ENCODE peak calls at places on chromosomes 6 and 20, in six cellular contexts. E, L, N, F, C and J are unnamed samples.

GRCh38 chr6:28866342-28867077 is 57.3 kb downstream of the TRIM27 start:
- DNase-seq in L (peak), N (no peak), E (peak), C (peak), F (peak), J (peak)

GRCh38 chr6:88246654-88247053 is 80.5 kb upstream of the CNR1 start:
- DNase-seq in N (no peak), E (no peak), C (no peak), F (no peak), L (no peak), J (no peak)

GRCh38 chr6:3026811-3027626 is 27.3 kb downstream of the NQO2 start:
- DNase-seq in L (peak), N (no peak), E (no peak), C (no peak), F (no peak), J (no peak)

GRCh38 chr20:6298049-6298448 is 175.2 kb upstream of the FERMT1 start:
- DNase-seq in F (no peak), E (no peak), C (no peak), L (no peak), N (no peak), J (no peak)

GRCh38 chr6:82877213-82878195 is 188.1 kb downstream of the UBE3D start:
- DNase-seq in L (no peak), C (no peak), E (no peak), N (peak), F (no peak), J (no peak)

GRCh38 chr6:89385846-89386245 is 26.2 kb downstream of the RRAGD start:
- DNase-seq in N (no peak), L (no peak), E (no peak), F (no peak), C (no peak), J (no peak)

GRCh38 chr20:32541917-32542615 is 43.1 kb downstream of the NOL4L start:
- DNase-seq in C (no peak), E (no peak), N (no peak), L (no peak), F (no peak), J (no peak)

GRCh38 chr6:157732416-157733161 is 90.5 kb upstream of the SNX9 start:
- DNase-seq in F (no peak), N (no peak), E (no peak), C (no peak), L (no peak), J (no peak)

GRCh38 chr6:140174509-140174908 is 800.1 kb upstream of the CITED2 start:
- DNase-seq in E (no peak), N (peak), F (no peak), L (no peak), C (no peak), J (no peak)

GRCh38 chr6:152368761-152369624 is 268.2 kb downstream of the SYNE1 start:
- DNase-seq in F (no peak), C (no peak), L (no peak), E (no peak), N (no peak), J (no peak)

GRCh38 chr6:52416629-52417151 is 3.5 kb upstream of the EFHC1 start:
- DNase-seq in L (no peak), F (no peak), E (no peak), N (peak), C (peak), J (no peak)

GRCh38 chr6:153059757-153060156 is 57.2 kb upstream of the MTRF1L start:
- DNase-seq in C (no peak), E (no peak), N (no peak), F (no peak), L (no peak), J (no peak)

GRCh38 chr6:5744497-5744896 is 262.2 kb downstream of the NRN1 start:
- DNase-seq in C (no peak), E (no peak), L (no peak), N (no peak), F (no peak), J (no peak)

GRCh38 chr20:45419188-45420091 is 3.5 kb downstream of the PIGT start:
- DNase-seq in F (peak), E (no peak), C (no peak), L (no peak), N (peak), J (peak)

GRCh38 chr6:156590482-156590881 is 186.7 kb upstream of the ARID1B start:
- DNase-seq in L (no peak), N (no peak), E (no peak), F (no peak), C (no peak), J (no peak)

GRCh38 chr20:44963325-44964215 is 2.7 kb upstream of the STK4 start:
- DNase-seq in L (no peak), E (no peak), C (no peak), N (no peak), F (no peak), J (no peak)

GRCh38 chr6:137283940-137284910 is 65.0 kb upstream of the IFNGR1 start:
- DNase-seq in F (no peak), L (no peak), E (no peak), C (no peak), N (peak), J (no peak)

GRCh38 chr6:166025149-166025898 is 142.3 kb downstream of the TBXT start:
- DNase-seq in N (no peak), F (no peak), C (no peak), E (no peak), L (no peak), J (no peak)

GRCh38 chr6:123841067-123841896 is 37.6 kb downstream of the NKAIN2 start:
- DNase-seq in L (no peak), F (no peak), N (no peak), E (no peak), C (no peak), J (no peak)

GRCh38 chr20:48800227-48800626 is 27.6 kb downstream of the PREX1 start:
- DNase-seq in E (no peak), L (no peak), C (no peak), F (no peak), N (no peak), J (no peak)

GRCh38 chr6:6057442-6058053 is 50.8 kb upstream of the NRN1 start:
- DNase-seq in E (no peak), L (no peak), F (no peak), N (no peak), C (peak), J (no peak)

GRCh38 chr6:26017567-26017966 is 55.0 kb downstream of the TRIM38 start:
- DNase-seq in N (peak), C (no peak), F (peak), L (peak), E (peak), J (peak)

GRCh38 chr20:44832724-44833123 is 22.4 kb upstream of the RIMS4 start:
- DNase-seq in L (no peak), E (no peak), N (no peak), F (no peak), C (no peak), J (no peak)

GRCh38 chr6:15061176-15061575 is 184.7 kb upstream of the JARID2 start:
- DNase-seq in C (no peak), N (no peak), F (no peak), L (no peak), E (no peak), J (no peak)

GRCh38 chr6:91476000-91476399 is 889.1 kb upstream of the MAP3K7 start:
- DNase-seq in E (no peak), C (peak), F (peak), L (no peak), N (peak), J (no peak)

GRCh38 chr6:136669299-136669699 is 119.1 kb upstream of the MAP7 start:
- DNase-seq in E (no peak), N (peak), F (no peak), C (peak), L (no peak), J (no peak)

GRCh38 chr6:167979436-167980090 is 17.9 kb upstream of the KIF25 start:
- DNase-seq in N (no peak), F (no peak), E (no peak), L (no peak), C (no peak), J (no peak)

GRCh38 chr6:50791900-50792508 is 26.7 kb upstream of the TFAP2B start:
- DNase-seq in F (no peak), N (no peak), L (no peak), E (no peak), C (peak), J (no peak)

GRCh38 chr6:105488521-105489212 is 85.8 kb upstream of the PREP start:
- DNase-seq in E (no peak), C (peak), F (peak), L (no peak), N (no peak), J (no peak)

GRCh38 chr6:85449818-85450577 is at the start of gene NT5E:
- DNase-seq in E (no peak), C (peak), L (no peak), F (peak), N (peak), J (peak)

GRCh38 chr6:32087574-32088486 is 21.3 kb downstream of the TNXB start:
- DNase-seq in L (peak), C (peak), N (peak), F (peak), E (peak), J (peak)

GRCh38 chr6:127855542-127856159 is 45.2 kb downstream of the THEMIS start:
- DNase-seq in F (no peak), E (no peak), L (peak), C (peak), N (no peak), J (no peak)

GRCh38 chr6:26025894-26026832 is 61.1 kb upstream of the HFE start:
- DNase-seq in F (peak), L (peak), C (peak), E (peak), N (peak), J (peak)

GRCh38 chr6:106918128-106918527 is 56.4 kb downstream of the CD24 start:
- DNase-seq in N (no peak), C (no peak), L (no peak), F (no peak), E (no peak), J (no peak)

GRCh38 chr20:18288748-18289705 is 700 bp downstream of the ZNF133 start:
- DNase-seq in C (peak), L (no peak), E (no peak), N (no peak), F (peak), J (peak)

GRCh38 chr6:160439751-160440150 is 91.6 kb downstream of the SLC22A3 start:
- DNase-seq in N (no peak), E (no peak), F (no peak), C (no peak), L (no peak), J (no peak)
- H3K27ac ChIP-seq in N (no peak), E (no peak), F (no peak), C (no peak), L (no peak), J (no peak)

GRCh38 chr6:146925846-146926245 is 278.4 kb upstream of the STXBP5 start:
- DNase-seq in C (no peak), N (no peak), E (no peak), L (no peak), F (no peak), J (no peak)
- H3K27ac ChIP-seq in C (no peak), N (no peak), E (no peak), L (no peak), F (no peak), J (no peak)

GRCh38 chr6:16322666-16323312 is 84.4 kb downstream of the GMPR start:
- DNase-seq in E (peak), L (peak), F (peak), N (no peak), C (peak), J (no peak)

GRCh38 chr6:16321341-16321710 is 82.9 kb downstream of the GMPR start:
- DNase-seq in F (no peak), L (no peak), N (no peak), E (no peak), C (no peak), J (no peak)

GRCh38 chr6:16319813-16320532 is 81.6 kb downstream of the GMPR start:
- DNase-seq in F (peak), C (peak), E (peak), N (peak), L (peak), J (peak)

GRCh38 chr6:16320533-16321340 is 82.3 kb downstream of the GMPR start:
- DNase-seq in F (no peak), C (peak), E (no peak), N (no peak), L (no peak), J (no peak)

GRCh38 chr6:16321826-16322225 is 83.4 kb downstream of the GMPR start:
- DNase-seq in E (no peak), N (no peak), L (no peak), F (no peak), C (no peak), J (no peak)
- H3K27ac ChIP-seq in E (peak), N (no peak), L (peak), F (no peak), C (no peak), J (no peak)

GRCh38 chr20:4966826-4967751 is 34.2 kb downstream of the SLC23A2 start:
- DNase-seq in N (no peak), F (no peak), C (no peak), L (no peak), E (no peak), J (no peak)

GRCh38 chr20:4957939-4958362 is 43.4 kb downstream of the SLC23A2 start:
- DNase-seq in N (no peak), F (no peak), E (no peak), C (no peak), L (no peak), J (no peak)

GRCh38 chr20:4959582-4959981 is 41.7 kb downstream of the SLC23A2 start:
- DNase-seq in C (no peak), F (no peak), L (no peak), E (no peak), N (no peak), J (no peak)

GRCh38 chr20:4961746-4962145 is 39.6 kb downstream of the SLC23A2 start:
- DNase-seq in E (no peak), C (peak), N (no peak), L (no peak), F (no peak), J (no peak)

DNA sequence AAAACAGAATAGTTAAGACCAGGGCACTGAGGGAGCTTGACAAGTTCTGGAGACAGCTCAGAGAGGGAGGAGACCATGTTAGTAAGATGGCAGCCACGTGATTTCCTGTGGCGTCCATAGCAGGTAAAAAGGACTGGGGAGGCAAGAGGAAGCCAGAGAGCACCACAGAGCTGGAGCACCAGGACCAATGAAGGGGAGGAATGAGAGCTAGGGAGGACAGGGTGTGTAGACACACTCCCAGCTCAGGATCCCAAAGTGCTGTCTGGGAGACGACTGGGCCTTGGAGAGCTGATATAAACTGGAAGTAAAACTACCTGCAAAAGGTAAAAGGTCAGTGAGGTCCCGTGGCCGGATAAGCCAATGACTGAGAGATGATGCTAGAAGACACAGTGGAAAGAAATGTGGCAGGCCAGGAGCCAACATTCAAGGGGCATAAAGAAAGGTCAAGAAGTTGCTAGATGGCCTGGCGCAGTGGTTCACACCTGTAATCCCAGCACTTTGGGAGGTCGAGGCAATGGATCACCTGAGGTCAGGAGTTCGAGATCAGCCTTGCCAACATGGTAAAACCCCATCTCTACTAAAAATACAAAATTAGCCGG is 39.0 kb downstream of the SLC23A2 start:
- DNase-seq in L (no peak), F (no peak), N (no peak), E (no peak), C (no peak), J (no peak)
- H3K27ac ChIP-seq in L (peak), F (no peak), N (no peak), E (peak), C (no peak), J (no peak)

GRCh38 chr20:39133205-39133604 is 171.1 kb downstream of the DHX35 start:
- DNase-seq in C (no peak), E (no peak), L (no peak), N (no peak), F (no peak), J (no peak)
- H3K27ac ChIP-seq in C (no peak), E (no peak), L (no peak), N (no peak), F (no peak), J (no peak)

GRCh38 chr6:138986578-138986977 is 1.5 kb downstream of the REPS1 start:
- DNase-seq in L (no peak), F (no peak), N (peak), E (no peak), C (no peak), J (no peak)

GRCh38 chr6:138987299-138987642 is 782 bp downstream of the REPS1 start:
- DNase-seq in N (no peak), L (no peak), E (peak), F (no peak), C (no peak), J (no peak)

GRCh38 chr6:138989098-138989983 is 1.3 kb upstream of the REPS1 start:
- DNase-seq in C (no peak), L (no peak), N (no peak), E (no peak), F (no peak), J (no peak)

GRCh38 chr6:138987643-138988468 is at the start of gene REPS1:
- DNase-seq in E (peak), L (peak), F (peak), C (peak), N (peak), J (peak)

DNA sequence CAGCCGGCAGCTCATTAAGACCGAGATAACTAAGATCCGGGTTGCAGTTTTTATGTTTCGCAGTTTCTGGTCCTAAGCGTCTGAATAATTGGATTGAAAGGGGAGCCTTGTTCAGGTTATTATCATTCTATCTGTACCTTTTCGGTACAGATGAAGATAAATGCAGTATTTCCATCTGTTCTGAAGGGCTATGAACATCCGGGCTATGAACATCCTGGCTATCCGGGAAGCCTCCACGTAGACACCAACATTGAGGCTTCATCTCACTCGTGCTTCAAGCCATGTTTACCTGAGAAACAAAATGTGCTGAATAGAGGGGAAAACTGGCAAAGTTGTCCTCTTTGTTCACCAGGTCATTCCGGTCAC is 399 bp upstream of the REPS1 start:
- DNase-seq in L (no peak), F (no peak), C (no peak), N (no peak), E (no peak), J (no peak)
- H3K27ac ChIP-seq in L (no peak), F (peak), C (peak), N (peak), E (peak), J (peak)

GRCh38 chr6:149261364-149261763 is 56.1 kb upstream of the TAB2 start:
- DNase-seq in L (no peak), F (no peak), C (no peak), E (no peak), N (no peak), J (no peak)
- H3K27ac ChIP-seq in L (no peak), F (no peak), C (no peak), E (peak), N (no peak), J (no peak)

DNA sequence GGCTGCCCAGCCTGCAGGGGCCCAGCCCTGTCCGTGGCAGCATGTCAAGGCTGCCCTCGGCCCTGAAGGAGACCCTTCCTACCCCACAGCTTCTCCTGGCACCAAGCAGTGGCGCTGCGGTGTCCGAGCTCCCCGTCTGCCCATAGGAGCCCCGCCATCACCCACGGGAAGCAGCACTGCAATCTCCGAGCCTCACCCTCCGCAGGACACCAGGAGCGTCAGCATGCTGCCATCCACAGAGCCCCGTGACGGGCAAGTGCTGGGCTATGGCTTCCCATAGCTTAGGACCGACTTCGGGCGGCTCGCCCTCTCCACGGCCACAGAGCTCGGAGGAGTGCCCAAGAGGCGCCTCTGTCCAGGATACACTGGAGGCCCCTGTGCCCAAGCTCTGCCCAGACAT is 25.1 kb downstream of the YTHDF1 start:
- DNase-seq in N (no peak), L (no peak), F (no peak), C (no peak), E (no peak), J (no peak)
- H3K27ac ChIP-seq in N (peak), L (no peak), F (no peak), C (no peak), E (no peak), J (no peak)

GRCh38 chr6:49522710-49523593 is 23.2 kb downstream of the GLYATL3 start:
- DNase-seq in C (peak), L (no peak), E (no peak), F (no peak), N (no peak), J (no peak)
- H3K27ac ChIP-seq in C (peak), L (no peak), E (no peak), F (no peak), N (no peak), J (no peak)

GRCh38 chr20:50420380-50420779 is 89.8 kb upstream of the PTPN1 start:
- DNase-seq in N (no peak), C (no peak), F (no peak), E (no peak), L (no peak), J (no peak)

GRCh38 chr20:50421356-50422340 is 88.5 kb upstream of the PTPN1 start:
- DNase-seq in C (no peak), N (no peak), E (no peak), L (no peak), F (no peak), J (no peak)

GRCh38 chr20:50426865-50427739 is 83.1 kb upstream of the PTPN1 start:
- DNase-seq in L (no peak), F (no peak), E (no peak), C (no peak), N (no peak), J (no peak)

GRCh38 chr20:50425076-50425475 is 85.1 kb upstream of the PTPN1 start:
- DNase-seq in C (no peak), F (no peak), L (no peak), N (no peak), E (no peak), J (no peak)

GRCh38 chr20:50423758-50424157 is 86.4 kb upstream of the PTPN1 start:
- DNase-seq in E (no peak), L (no peak), N (no peak), C (no peak), F (no peak), J (no peak)
- H3K27ac ChIP-seq in E (no peak), L (no peak), N (peak), C (peak), F (peak), J (peak)